ENCODE peak calls at places on chromosomes 16 and 17, in ten cellular contexts. H is activated CD4-positive, alpha-beta T cell treated with anti-CD3 and anti-CD28 coated beads, Interleukin-2, amount 50 U/mL, for 24 hours; Q is activated T-cell treated with anti-CD3 and anti-CD28 coated beads, Interleukin-2, amount 50 U/mL, for 4 hours; K is foreskin keratinocyte; J is uterus; Z is endothelial cell; T is WTC11; N is heart right ventricle; P is IMR-90; G is naive thymus-derived CD4-positive, alpha-beta T cell. Y is an unnamed sample.

GRCh38 chr17:76176701-76177574 is 35.9 kb upstream of the FOXJ1 start:
- DNase-seq in K (no peak), P (no peak), T (no peak), N (no peak), Z (no peak), J (no peak), H (no peak), G (no peak), Q (no peak), Y (no peak)

GRCh38 chr16:50740747-50741146 is 1.1 kb upstream of the CYLD start:
- DNase-seq in K (no peak), T (no peak), N (no peak), P (no peak), J (no peak), G (no peak), Q (no peak), H (no peak), Z (no peak), Y (no peak)

GRCh38 chr17:60256174-60256573 is 106.4 kb downstream of the CA4 start:
- DNase-seq in J (no peak), Z (no peak), H (no peak), K (no peak), G (no peak), T (no peak), N (no peak), P (peak), Q (no peak), Y (no peak)

GRCh38 chr17:77184474-77184873 is 43.7 kb downstream of the SEC14L1 start:
- DNase-seq in N (no peak), T (no peak), H (no peak), Q (no peak), P (no peak), G (no peak), Z (no peak), J (no peak), K (no peak), Y (no peak)

GRCh38 chr17:33497623-33498022 is 204.5 kb upstream of the ASIC2 start:
- DNase-seq in J (no peak), G (no peak), H (no peak), N (no peak), T (no peak), P (no peak), Z (no peak), Q (no peak), K (no peak), Y (no peak)

GRCh38 chr16:75351183-75351582 is 82.1 kb downstream of the CFDP1 start:
- DNase-seq in J (no peak), T (no peak), Q (no peak), K (peak), P (peak), N (no peak), G (no peak), Z (no peak), H (no peak), Y (no peak)

GRCh38 chr17:57375770-57376181 is 119.5 kb downstream of the MSI2 start:
- DNase-seq in P (no peak), T (no peak), G (no peak), Q (no peak), Z (no peak), K (peak), N (no peak), J (no peak), H (no peak), Y (no peak)

GRCh38 chr16:1615761-1616160 is 3.6 kb downstream of the CRAMP1 start:
- DNase-seq in Q (no peak), K (no peak), H (no peak), N (no peak), Z (no peak), P (peak), G (no peak), T (no peak), J (no peak), Y (no peak)

GRCh38 chr17:33444731-33445130 is 151.6 kb upstream of the ASIC2 start:
- DNase-seq in Q (no peak), J (no peak), H (no peak), Z (no peak), K (no peak), T (no peak), N (no peak), G (no peak), P (no peak), Y (no peak)

GRCh38 chr16:57667526-57668258 is 414 bp upstream of the ADGRG3 start:
- DNase-seq in P (peak), T (peak), H (no peak), N (no peak), Z (no peak), Q (no peak), J (no peak), K (no peak), G (no peak), Y (no peak)

GRCh38 chr17:80859004-80859941 is 132.4 kb upstream of the CHMP6 start:
- DNase-seq in H (no peak), Q (no peak), P (peak), T (no peak), Z (no peak), N (peak), K (peak), G (no peak), J (peak), Y (peak)

GRCh38 chr16:86577314-86577971 is 906 bp upstream of the FOXL1 start:
- DNase-seq in N (no peak), P (peak), G (no peak), H (no peak), T (no peak), Z (no peak), K (no peak), Q (no peak), J (no peak), Y (no peak)

GRCh38 chr17:6027342-6028024 is 42.7 kb upstream of the WSCD1 start:
- DNase-seq in G (no peak), K (no peak), P (no peak), Q (no peak), J (no peak), Z (no peak), N (no peak), H (no peak), T (no peak), Y (no peak)

GRCh38 chr17:1224330-1224729 is 44.5 kb upstream of the ABR start:
- DNase-seq in H (no peak), T (no peak), K (no peak), G (no peak), N (no peak), Q (no peak), Z (no peak), P (no peak), J (no peak), Y (no peak)

GRCh38 chr16:73171380-73171779 is 123.5 kb upstream of the ZFHX3 start:
- DNase-seq in G (no peak), Z (no peak), H (no peak), T (no peak), Q (no peak), K (peak), P (no peak), J (no peak), N (no peak), Y (no peak)